ENCODE peak calls at places on chromosomes 4 and X, in five cellular contexts. K is mesenchymal stem cell, L is IMR-90, U is neuronal stem cell, H is mesendoderm. P is an unnamed sample.

GRCh38 chr4:4320528-4320927 is 30.5 kb downstream of the ZBTB49 start:
- DNase-seq in K (no peak), L (no peak), U (no peak), H (no peak), P (no peak)

GRCh38 chr4:67883902-67884301 is at the start of gene TMPRSS11D:
- DNase-seq in K (no peak), L (no peak), U (no peak), H (no peak), P (no peak)

GRCh38 chr4:93718233-93718632 is 110.3 kb upstream of the ATOH1 start:
- DNase-seq in K (no peak), L (no peak), U (no peak), H (no peak), P (no peak)

GRCh38 chr4:158865520-158866177 is 96.8 kb downstream of the FNIP2 start:
- DNase-seq in K (no peak), L (no peak), U (no peak), H (no peak), P (no peak)

GRCh38 chrX:37380920-37381319 is 31.8 kb downstream of the PRRG1 start:
- DNase-seq in K (peak), L (peak), U (no peak), H (no peak), P (no peak)

GRCh38 chrX:150044556-150044955 is 106.3 kb upstream of the EOLA2 start:
- DNase-seq in K (peak), L (no peak), U (no peak), H (peak), P (no peak)

GRCh38 chrX:70525733-70526132 is 81.1 kb downstream of the DLG3 start:
- DNase-seq in K (no peak), L (no peak), U (no peak), H (no peak), P (no peak)

GRCh38 chr4:57158221-57158620 is 48.0 kb upstream of the IGFBP7 start:
- DNase-seq in K (no peak), L (no peak), U (no peak), H (peak), P (no peak)

GRCh38 chrX:68177542-68177941 is 255.8 kb downstream of the OPHN1 start:
- DNase-seq in K (peak), L (peak), U (no peak), H (no peak), P (no peak)

GRCh38 chr4:73066928-73067327 is 2.6 kb downstream of the COX18 start:
- DNase-seq in K (no peak), L (no peak), U (no peak), H (no peak), P (no peak)

GRCh38 chr4:158778712-158779111 is 9.9 kb downstream of the FNIP2 start:
- DNase-seq in K (no peak), L (no peak), U (no peak), H (no peak), P (no peak)

GRCh38 chrX:105744291-105744690 is 78.0 kb upstream of the NRK start:
- DNase-seq in K (no peak), L (no peak), U (no peak), H (no peak), P (peak)

GRCh38 chr4:59960143-59960542 is 1240.0 kb upstream of the ADGRL3 start:
- DNase-seq in K (no peak), L (no peak), U (no peak), H (no peak), P (no peak)

GRCh38 chrX:42195506-42195905 is 272.2 kb upstream of the CASK start:
- DNase-seq in K (no peak), L (no peak), U (no peak), H (peak), P (peak)

GRCh38 chr4:78784255-78784654 is 8.1 kb downstream of the BMP2K start:
- DNase-seq in K (peak), L (peak), U (no peak), H (no peak), P (no peak)

GRCh38 chr4:33975996-33976395 is 2268.3 kb downstream of the ARAP2 start:
- DNase-seq in K (peak), L (no peak), U (no peak), H (no peak), P (no peak)

GRCh38 chr4:24659241-24659961 is 75.0 kb upstream of the DHX15 start:
- DNase-seq in K (no peak), L (no peak), U (no peak), H (peak), P (peak)

GRCh38 chr4:912548-913279 is 19.4 kb downstream of the GAK start:
- DNase-seq in K (no peak), L (no peak), U (no peak), H (no peak), P (no peak)

GRCh38 chrX:1658083-1658463 is 43.2 kb downstream of the ASMT start:
- DNase-seq in K (no peak), L (no peak), U (no peak), H (no peak), P (no peak)

GRCh38 chr4:113159901-113160545 is 110.6 kb downstream of the ANK2 start:
- DNase-seq in K (no peak), L (no peak), U (no peak), H (no peak), P (no peak)

GRCh38 chr4:183532823-183533222 is 28.0 kb downstream of the ING2 start:
- DNase-seq in K (peak), L (peak), U (no peak), H (no peak), P (no peak)

GRCh38 chr4:56134272-56134671 is 185.5 kb downstream of the CEP135 start:
- DNase-seq in K (peak), L (peak), U (no peak), H (peak), P (no peak)

GRCh38 chr4:8515316-8516060 is 64.7 kb upstream of the GPR78 start:
- DNase-seq in K (peak), L (peak), U (no peak), H (no peak), P (peak)

GRCh38 chr4:143019351-143019750 is 165.4 kb upstream of the USP38 start:
- DNase-seq in K (no peak), L (no peak), U (no peak), H (no peak), P (no peak)

GRCh38 chr4:179748837-179749236 is 2306.6 kb upstream of the AGA start:
- DNase-seq in K (no peak), L (no peak), U (no peak), H (no peak), P (no peak)

GRCh38 chrX:44903107-44903506 is 30.1 kb downstream of the KDM6A start:
- DNase-seq in K (peak), L (peak), U (no peak), H (peak), P (peak)

GRCh38 chr4:17358236-17358635 is 153.7 kb downstream of the QDPR start:
- DNase-seq in K (no peak), L (no peak), U (no peak), H (no peak), P (no peak)

GRCh38 chr4:1478766-1479355 is 72.6 kb upstream of the NKX1-1 start:
- DNase-seq in K (no peak), L (no peak), U (no peak), H (peak), P (no peak)

GRCh38 chr4:6938758-6939201 is 29.2 kb downstream of the TBC1D14 start:
- DNase-seq in K (no peak), L (no peak), U (no peak), H (no peak), P (no peak)

GRCh38 chr4:177093964-177094363 is 215.7 kb upstream of the NEIL3 start:
- DNase-seq in K (no peak), L (no peak), U (no peak), H (no peak), P (no peak)

GRCh38 chrX:88170528-88170927 is 576.5 kb upstream of the CPXCR1 start:
- DNase-seq in K (no peak), L (no peak), U (no peak), H (peak), P (no peak)

GRCh38 chrX:42944381-42944998 is 166.5 kb upstream of the PPP1R2C start:
- DNase-seq in K (no peak), L (no peak), U (no peak), H (peak), P (no peak)

GRCh38 chr4:176540814-176541213 is 221.0 kb downstream of the SPCS3 start:
- DNase-seq in K (no peak), L (no peak), U (no peak), H (no peak), P (no peak)

GRCh38 chr4:86450861-86451260 is 91.0 kb upstream of the MAPK10 start:
- DNase-seq in K (no peak), L (no peak), U (no peak), H (no peak), P (no peak)

GRCh38 chr4:86453044-86453501 is 93.2 kb upstream of the MAPK10 start:
- DNase-seq in K (peak), L (peak), U (no peak), H (no peak), P (no peak)

GRCh38 chr4:86452323-86452995 is 92.6 kb upstream of the MAPK10 start:
- DNase-seq in K (no peak), L (peak), U (no peak), H (no peak), P (no peak)

GRCh38 chr4:86450189-86450588 is 90.3 kb upstream of the MAPK10 start:
- DNase-seq in K (no peak), L (no peak), U (no peak), H (no peak), P (no peak)

DNA sequence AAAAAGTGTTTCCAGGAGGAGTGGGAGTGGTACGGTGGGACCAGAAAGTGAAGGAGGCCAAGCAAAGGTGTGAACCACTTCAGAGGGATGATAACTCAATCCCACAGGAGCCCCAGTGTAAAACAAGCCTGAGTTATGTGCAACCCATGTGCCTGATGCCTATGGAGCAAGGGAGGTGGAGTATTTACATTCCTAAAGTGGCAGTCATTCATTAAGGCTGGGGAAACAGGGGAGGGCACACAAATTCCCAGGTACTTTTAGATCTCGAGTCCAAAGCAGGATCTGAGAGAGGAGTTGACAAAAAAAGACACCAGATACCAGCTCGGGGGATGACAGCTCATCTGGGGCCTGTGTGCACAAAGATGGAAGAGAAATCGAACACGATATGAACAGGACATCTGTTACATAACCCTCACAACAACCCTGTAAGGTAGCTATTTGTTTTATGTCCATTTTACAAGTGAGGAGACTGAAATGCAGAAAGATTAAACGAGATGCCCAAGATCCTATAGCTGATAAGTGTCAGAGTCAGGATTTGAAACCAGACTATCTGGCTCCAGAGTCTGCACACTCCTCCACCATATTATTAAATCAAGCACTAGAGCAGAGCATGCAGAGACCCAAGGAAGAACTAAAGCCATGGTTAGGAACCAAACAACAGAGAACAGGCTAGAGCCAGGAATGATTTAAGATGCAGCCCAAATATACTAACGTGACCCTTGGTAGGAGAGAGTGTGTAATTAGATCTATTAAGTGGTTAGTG is 91.9 kb upstream of the MAPK10 start:
- DNase-seq in K (peak), L (peak), U (no peak), H (peak), P (peak)
- H2BK120ac ChIP-seq in K (no peak), L (peak), U (no peak), H (peak), P (no peak)

GRCh38 chrX:131830400-131831184 is 192.5 kb upstream of the STK26 start:
- DNase-seq in K (peak), L (peak), U (peak), H (peak), P (peak)
- H3K4me3 ChIP-seq in K (peak), L (peak), U (peak), H (peak), P (no peak)

GRCh38 chr4:123545569-123546122 is 149.1 kb downstream of the SPRY1 start:
- DNase-seq in K (no peak), L (no peak), U (no peak), H (peak), P (no peak)

GRCh38 chr4:123547167-123547817 is 150.7 kb downstream of the SPRY1 start:
- DNase-seq in K (no peak), L (no peak), U (no peak), H (peak), P (peak)

GRCh38 chr4:123546123-123546654 is 149.6 kb downstream of the SPRY1 start:
- DNase-seq in K (no peak), L (no peak), U (no peak), H (no peak), P (peak)

GRCh38 chr4:123547818-123548200 is 151.2 kb downstream of the SPRY1 start:
- DNase-seq in K (no peak), L (no peak), U (no peak), H (no peak), P (no peak)

GRCh38 chr4:123546661-123547060 is 150.1 kb downstream of the SPRY1 start:
- DNase-seq in K (no peak), L (no peak), U (no peak), H (peak), P (no peak)
- H2BK120ac ChIP-seq in K (no peak), L (no peak), U (no peak), H (no peak), P (peak)

GRCh38 chr4:102871772-102872171 is 3.0 kb downstream of the CISD2 start:
- DNase-seq in K (peak), L (no peak), U (no peak), H (peak), P (no peak)
- H3K4me3 ChIP-seq in K (no peak), L (no peak), U (no peak), H (no peak), P (no peak)

GRCh38 chr4:39928538-39928937 is 49.2 kb downstream of the PDS5A start:
- DNase-seq in K (no peak), L (no peak), U (no peak), H (no peak), P (no peak)
- H2BK120ac ChIP-seq in K (no peak), L (no peak), U (no peak), H (no peak), P (no peak)

GRCh38 chrX:103789004-103789403 is 12.4 kb downstream of the PLP1 start:
- DNase-seq in K (no peak), L (no peak), U (no peak), H (no peak), P (no peak)

GRCh38 chrX:103793541-103793932 is 16.9 kb downstream of the PLP1 start:
- DNase-seq in K (no peak), L (peak), U (no peak), H (no peak), P (no peak)

GRCh38 chrX:103792916-103793540 is 16.4 kb downstream of the PLP1 start:
- DNase-seq in K (no peak), L (peak), U (no peak), H (no peak), P (peak)

GRCh38 chrX:103791826-103792458 is 15.3 kb downstream of the PLP1 start:
- DNase-seq in K (no peak), L (peak), U (no peak), H (no peak), P (peak)

GRCh38 chrX:103791233-103791632 is 14.6 kb downstream of the PLP1 start:
- DNase-seq in K (no peak), L (peak), U (no peak), H (peak), P (peak)
- H3K4me3 ChIP-seq in K (no peak), L (no peak), U (no peak), H (no peak), P (no peak)

GRCh38 chrX:49039598-49040375 is 3.4 kb downstream of the TFE3 start:
- DNase-seq in K (peak), L (peak), U (peak), H (peak), P (peak)
- H2BK120ac ChIP-seq in K (peak), L (peak), U (no peak), H (peak), P (no peak)

GRCh38 chr4:40193018-40193571 is 3.7 kb upstream of the RHOH start:
- DNase-seq in K (no peak), L (no peak), U (no peak), H (no peak), P (no peak)
- H3K4me3 ChIP-seq in K (no peak), L (no peak), U (no peak), H (no peak), P (no peak)

DNA sequence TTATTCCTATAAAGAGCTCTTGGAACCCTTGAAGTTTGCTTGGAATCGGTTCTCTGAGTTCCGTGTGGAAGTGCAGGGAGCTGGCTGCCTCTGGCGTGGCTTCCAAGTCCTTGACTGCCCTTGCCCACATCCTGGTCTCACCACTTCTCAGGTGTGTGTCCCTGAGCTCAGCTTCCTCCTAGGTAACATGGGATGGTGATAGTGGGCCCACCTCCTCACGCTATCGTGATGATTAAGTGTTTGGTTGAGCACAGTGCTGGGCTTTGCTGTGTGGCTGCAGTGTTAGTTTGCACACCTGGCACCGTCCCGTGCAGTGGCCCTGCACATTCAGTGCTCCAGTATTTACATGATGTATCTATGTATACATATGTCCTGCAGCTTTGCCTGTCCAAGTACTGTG is 81.5 kb downstream of the CLDN34 start:
- DNase-seq in K (no peak), L (no peak), U (no peak), H (no peak), P (no peak)
- H2BK120ac ChIP-seq in K (no peak), L (no peak), U (no peak), H (no peak), P (peak)

DNA sequence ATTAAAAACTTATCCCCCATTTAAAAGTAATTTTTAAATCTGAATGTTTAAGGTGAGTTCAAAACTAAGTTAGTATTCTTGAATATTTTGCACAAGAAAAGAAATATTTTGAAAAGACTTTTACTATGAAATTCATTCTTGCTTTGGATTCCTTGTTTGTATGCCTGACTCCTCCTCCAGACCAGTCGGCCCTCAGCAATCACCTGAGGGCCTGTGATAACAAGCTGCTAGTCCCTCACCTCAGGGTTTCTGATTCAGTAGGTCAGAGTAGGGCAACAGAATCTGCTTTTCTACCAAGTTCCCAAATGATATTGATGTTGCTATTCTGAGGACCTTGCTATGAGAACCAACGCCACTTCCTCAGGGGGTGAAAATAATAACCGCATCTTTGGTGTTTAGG is 154.7 kb downstream of the CDS1 start:
- DNase-seq in K (no peak), L (no peak), U (no peak), H (peak), P (no peak)
- H3K4me3 ChIP-seq in K (no peak), L (no peak), U (no peak), H (no peak), P (no peak)

P was measured in trophoblast cell.